ENCODE peak calls at places on chromosomes 12 and 14, in four cellular contexts. V, O, R and S are unnamed samples.

GRCh38 chr14:87834594-87834993 is 158.4 kb downstream of the GALC start:
- DNase-seq in V (no peak), O (no peak), R (no peak), S (no peak)

GRCh38 chr12:105084251-105085250 is at the start of gene ALDH1L2:
- DNase-seq in V (peak; percentile 95), O (peak; percentile 84), R (peak; percentile 15), S (peak; percentile 35)

GRCh38 chr12:82357340-82357739 is 847 bp downstream of the CCDC59 start:
- DNase-seq in V (no peak), O (no peak), R (no peak), S (no peak)

GRCh38 chr12:29730481-29730880 is 53.3 kb downstream of the TMTC1 start:
- DNase-seq in V (no peak), O (no peak), R (no peak), S (no peak)

GRCh38 chr14:105528859-105529505 is 2.6 kb downstream of the TMEM121 start:
- DNase-seq in V (no peak), O (no peak), R (no peak), S (no peak)

GRCh38 chr12:123050913-123051312 is 70.4 kb downstream of the ARL6IP4 start:
- DNase-seq in V (no peak), O (peak; percentile 27), R (no peak), S (no peak)

GRCh38 chr12:107415066-107415465 is 270.5 kb upstream of the PWP1 start:
- DNase-seq in V (no peak), O (no peak), R (no peak), S (no peak)

GRCh38 chr12:15522574-15523187 is 200.4 kb downstream of the PTPRO start:
- DNase-seq in V (peak; percentile 43), O (no peak), R (peak; percentile 38), S (peak; percentile 36)

GRCh38 chr12:114638790-114639435 is 45.1 kb downstream of the TBX3 start:
- DNase-seq in V (no peak), O (no peak), R (peak; percentile 35), S (no peak)

GRCh38 chr12:116015525-116015924 is 262.0 kb downstream of the MED13L start:
- DNase-seq in V (peak; percentile 15), O (peak; percentile 13), R (peak; percentile 21), S (no peak)

GRCh38 chr12:4203772-4204376 is 69.7 kb upstream of the CCND2 start:
- DNase-seq in V (no peak), O (no peak), R (no peak), S (no peak)

GRCh38 chr14:74933925-74934435 is 10.9 kb upstream of the RPS6KL1 start:
- DNase-seq in V (no peak), O (no peak), R (no peak), S (no peak)

GRCh38 chr14:34219661-34220060 is 242.4 kb downstream of the SPTSSA start:
- DNase-seq in V (no peak), O (no peak), R (no peak), S (no peak)

GRCh38 chr12:113048716-113049127 is 7.8 kb upstream of the DTX1 start:
- DNase-seq in V (peak; percentile 81), O (peak; percentile 80), R (peak; percentile 40), S (peak; percentile 45)

GRCh38 chr12:82740129-82741000 is 53.7 kb downstream of the TMTC2 start:
- DNase-seq in V (no peak), O (no peak), R (no peak), S (peak; percentile 84)

GRCh38 chr12:109266106-109266879 is 42.8 kb downstream of the FOXN4 start:
- DNase-seq in V (no peak), O (no peak), R (no peak), S (no peak)

GRCh38 chr14:81710232-81710845 is 176.7 kb upstream of the SEL1L start:
- DNase-seq in V (peak; percentile 8), O (peak; percentile 5), R (peak; percentile 42), S (peak; percentile 16)

GRCh38 chr14:25381498-25381897 is 331.6 kb upstream of the STXBP6 start:
- DNase-seq in V (peak; percentile 4), O (no peak), R (peak; percentile 41), S (no peak)

GRCh38 chr12:58540480-58541299 is 379.6 kb downstream of the LRIG3 start:
- DNase-seq in V (peak; percentile 36), O (no peak), R (peak; percentile 60), S (peak; percentile 59)

GRCh38 chr12:124740691-124741137 is 123.0 kb downstream of the SCARB1 start:
- DNase-seq in V (no peak), O (peak; percentile 28), R (peak; percentile 71), S (peak; percentile 78)

GRCh38 chr14:94421316-94421715 is 31.3 kb downstream of the SERPINA11 start:
- DNase-seq in V (no peak), O (no peak), R (no peak), S (no peak)

GRCh38 chr14:50395448-50395847 is 1.2 kb downstream of the CDKL1 start:
- DNase-seq in V (no peak), O (no peak), R (no peak), S (no peak)

GRCh38 chr14:49982082-49982481 is 89.2 kb downstream of the ARF6 start:
- DNase-seq in V (no peak), O (no peak), R (no peak), S (no peak)

GRCh38 chr12:59077153-59077930 is 157.0 kb upstream of the LRIG3 start:
- DNase-seq in V (no peak), O (no peak), R (no peak), S (no peak)

GRCh38 chr14:106129274-106129673 is 602.9 kb downstream of the TMEM121 start:
- DNase-seq in V (no peak), O (no peak), R (no peak), S (no peak)

GRCh38 chr12:82108615-82109014 is 249.6 kb downstream of the CCDC59 start:
- DNase-seq in V (no peak), O (no peak), R (no peak), S (no peak)

GRCh38 chr12:24776856-24777255 is 172.0 kb downstream of the BCAT1 start:
- DNase-seq in V (no peak), O (no peak), R (no peak), S (no peak)

GRCh38 chr14:103696466-103697071 is 18.7 kb downstream of the XRCC3 start:
- DNase-seq in V (no peak), O (no peak), R (no peak), S (no peak)

GRCh38 chr14:103697196-103697595 is 18.1 kb downstream of the XRCC3 start:
- DNase-seq in V (no peak), O (no peak), R (no peak), S (no peak)

GRCh38 chr14:103694572-103695026 is 20.7 kb downstream of the XRCC3 start:
- DNase-seq in V (no peak), O (no peak), R (no peak), S (no peak)

GRCh38 chr14:103695331-103696026 is 19.8 kb downstream of the XRCC3 start:
- DNase-seq in V (peak; percentile 44), O (no peak), R (no peak), S (no peak)

GRCh38 chr14:103696027-103696402 is 19.2 kb downstream of the XRCC3 start:
- DNase-seq in V (peak; percentile 75), O (no peak), R (no peak), S (no peak)
- TF ChIP-seq ELF1 in V (no peak), O (no peak), R (no peak), S (no peak)

DNA sequence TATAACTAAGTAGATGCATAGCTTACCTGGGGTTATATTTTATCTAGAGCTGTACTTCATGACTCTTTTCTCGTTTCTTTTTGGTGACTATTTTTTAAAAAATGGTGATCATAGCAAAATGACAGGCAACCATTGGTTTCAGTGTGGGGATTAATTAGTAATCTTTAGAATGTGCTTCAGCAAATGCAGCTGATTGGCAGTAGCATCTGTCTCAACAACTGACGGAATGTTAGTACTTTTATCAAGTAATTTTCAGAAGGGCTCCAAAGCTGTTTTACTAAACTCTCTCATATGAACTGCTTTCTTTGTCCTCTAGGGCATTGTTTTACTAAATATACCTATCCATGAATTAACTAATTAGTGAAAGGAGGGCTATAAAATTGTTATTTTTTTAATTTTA is 117.6 kb downstream of the TRMT5 start:
- DNase-seq in V (no peak), O (no peak), R (no peak), S (no peak)
- H3K4me2 ChIP-seq in V (no peak overlapping the region), O (no peak overlapping the region), R (no peak overlapping the region), S (no peak overlapping the region)

GRCh38 chr14:61355892-61356325 is 34.5 kb downstream of the PRKCH start:
- DNase-seq in V (no peak), O (no peak), R (peak; percentile 1), S (peak; percentile 98)
- TF ChIP-seq RAD21 in V (no peak), O (no peak), R (no peak), S (peak; percentile 36)

DNA sequence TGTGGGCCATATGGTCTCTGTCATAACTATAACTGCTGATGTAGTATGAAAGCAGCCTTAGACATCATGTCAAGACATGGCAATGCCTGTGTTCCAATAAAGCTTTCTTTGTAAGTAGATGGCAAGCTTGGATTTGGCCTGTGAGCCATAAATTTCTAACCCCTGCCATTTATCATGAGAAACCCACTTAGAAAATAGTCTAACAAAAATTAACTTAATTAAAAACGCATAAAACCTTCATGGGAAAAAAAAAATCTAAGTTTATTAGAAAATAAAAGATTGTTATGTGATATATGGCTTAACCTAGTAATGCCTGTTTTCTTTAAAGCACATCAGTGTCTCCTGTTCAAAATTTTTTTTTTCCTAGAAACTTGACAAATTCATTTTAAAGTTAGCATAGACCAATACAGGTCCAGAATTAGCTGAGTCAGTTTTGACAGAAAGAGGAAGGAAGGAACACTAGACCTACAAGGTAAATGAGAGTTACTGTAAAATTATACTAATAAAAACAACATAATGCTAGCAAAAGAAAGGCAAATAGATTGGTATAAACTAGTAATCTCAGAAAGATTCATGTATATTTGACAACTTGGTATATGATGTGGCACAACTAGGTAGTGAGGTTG is 68.2 kb downstream of the USP15 start:
- DNase-seq in V (peak; percentile 1), O (no peak), R (no peak), S (no peak)
- TF ChIP-seq ELF1 in V (no peak), O (no peak), R (no peak), S (no peak)

GRCh38 chr14:24310387-24310665 is 386 bp downstream of the LTB4R2 start:
- DNase-seq in V (no peak), O (no peak), R (no peak), S (no peak)
- H3K4me2 ChIP-seq in V (no peak overlapping the region), O (no peak overlapping the region), R (no peak overlapping the region), S (no peak overlapping the region)

DNA sequence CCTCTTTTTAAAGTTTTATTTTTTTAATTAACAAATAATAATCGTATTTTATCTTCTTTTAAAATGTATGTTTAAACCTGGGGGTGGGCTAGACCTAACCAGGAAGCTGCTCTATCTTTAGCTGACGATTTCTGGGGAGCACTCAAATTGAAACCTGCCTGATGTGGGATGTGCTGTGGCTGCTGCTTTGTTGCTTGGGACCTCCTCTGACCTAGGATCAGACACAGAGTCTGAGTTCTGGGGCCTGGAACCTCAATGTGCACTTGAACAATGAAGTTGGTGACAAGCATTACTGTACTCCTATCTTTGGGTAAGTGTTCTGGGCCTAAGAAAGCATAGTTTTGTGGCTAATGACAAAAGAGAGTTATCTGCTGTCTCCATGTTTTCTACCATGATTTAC is 386.7 kb downstream of the DAD1 start:
- DNase-seq in V (no peak), O (no peak), R (no peak), S (no peak)
- TF ChIP-seq RAD21 in V (no peak), O (no peak), R (no peak), S (no peak)

GRCh38 chr12:22500100-22500499 is 44.2 kb downstream of the C2CD5 start:
- DNase-seq in V (no peak), O (no peak), R (no peak), S (no peak)
- TF ChIP-seq ELF1 in V (no peak), O (no peak), R (no peak), S (no peak)

DNA sequence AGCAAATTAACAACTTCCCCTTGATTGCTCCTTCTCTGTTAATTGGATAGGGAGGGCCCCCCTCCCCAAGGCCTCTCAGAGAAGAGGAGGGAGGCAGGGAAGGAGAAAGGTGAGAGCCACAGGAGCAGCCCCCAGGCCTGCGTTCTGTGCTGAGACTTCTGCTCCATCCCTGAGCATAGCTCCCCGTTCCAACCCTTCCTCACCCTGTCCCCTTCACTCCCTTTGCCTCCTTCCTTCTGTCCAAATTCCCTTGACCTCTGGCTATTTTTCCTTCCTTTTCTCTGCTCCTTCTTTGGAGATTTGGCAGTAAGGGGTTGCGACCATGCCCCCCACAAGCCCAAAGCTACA is 793 bp upstream of the ASIC1 start:
- DNase-seq in V (no peak), O (no peak), R (no peak), S (no peak)
- H3K4me2 ChIP-seq in V (peak overlapping the region; percentile 77), O (peak overlapping the region; percentile 69), R (peak overlapping the region; percentile 89), S (peak overlapping the region; percentile 99)